ENCODE peak calls at places on chromosome 1, in nine cellular contexts. Q, T, X, U, G, R, D, K and H are unnamed samples.

GRCh38 chr1:93817819-93818569 is 61.0 kb downstream of the DNTTIP2 start:
- DNase-seq in Q (peak), T (no peak), X (no peak), U (no peak), G (no peak), R (peak), D (peak), K (no peak), H (no peak)

GRCh38 chr1:232950919-232951579 is 638 bp downstream of the NTPCR start:
- DNase-seq in Q (no peak), T (no peak), X (peak), U (peak), G (no peak), R (peak), D (peak), K (peak), H (no peak)

GRCh38 chr1:35369922-35370671 is 101.6 kb downstream of the ZMYM4 start:
- DNase-seq in Q (peak), T (peak), X (no peak), U (peak), G (no peak), R (peak), D (no peak), K (peak), H (peak)

GRCh38 chr1:7341145-7341900 is 429.8 kb upstream of the VAMP3 start:
- DNase-seq in Q (no peak), T (no peak), X (no peak), U (peak), G (no peak), R (no peak), D (no peak), K (peak), H (no peak)

GRCh38 chr1:234924450-234925355 is 203.9 kb downstream of the TOMM20 start:
- DNase-seq in Q (peak), T (no peak), X (no peak), U (no peak), G (no peak), R (peak), D (no peak), K (no peak), H (no peak)

GRCh38 chr1:162538815-162539431 is 22.6 kb upstream of the UAP1 start:
- DNase-seq in Q (no peak), T (no peak), X (no peak), U (no peak), G (no peak), R (no peak), D (no peak), K (peak), H (peak)

GRCh38 chr1:180670681-180671080 is 38.9 kb downstream of the XPR1 start:
- DNase-seq in Q (no peak), T (no peak), X (no peak), U (no peak), G (no peak), R (no peak), D (no peak), K (no peak), H (no peak)

GRCh38 chr1:63868220-63868897 is 94.5 kb downstream of the ROR1 start:
- DNase-seq in Q (no peak), T (no peak), X (no peak), U (no peak), G (no peak), R (no peak), D (no peak), K (peak), H (no peak)

GRCh38 chr1:18597159-18598042 is 33.2 kb upstream of the PAX7 start:
- DNase-seq in Q (peak), T (peak), X (peak), U (peak), G (no peak), R (peak), D (peak), K (no peak), H (no peak)

GRCh38 chr1:87334351-87335174 is 5.9 kb downstream of the LMO4 start:
- DNase-seq in Q (no peak), T (no peak), X (peak), U (peak), G (no peak), R (peak), D (no peak), K (peak), H (no peak)

GRCh38 chr1:176857632-176858031 is 306.9 kb downstream of the ASTN1 start:
- DNase-seq in Q (no peak), T (no peak), X (no peak), U (no peak), G (no peak), R (no peak), D (no peak), K (no peak), H (no peak)

GRCh38 chr1:45488978-45489377 is 2.0 kb downstream of the TESK2 start:
- DNase-seq in Q (no peak), T (no peak), X (no peak), U (no peak), G (no peak), R (no peak), D (no peak), K (no peak), H (no peak)

GRCh38 chr1:109649380-109649987 is 6.4 kb upstream of the GSTM4 start:
- DNase-seq in Q (no peak), T (no peak), X (no peak), U (no peak), G (no peak), R (no peak), D (no peak), K (peak), H (no peak)
- TF ChIP-seq CTCF in Q (no peak), T (no peak), X (peak), U (no peak), G (no peak), R (peak), D (no peak), K (peak), H (peak)

GRCh38 chr1:156845055-156845952 is 13.6 kb downstream of the INSRR start:
- DNase-seq in Q (no peak), T (no peak), X (peak), U (no peak), G (no peak), R (no peak), D (peak), K (no peak), H (no peak)

GRCh38 chr1:156848461-156849150 is 10.3 kb downstream of the INSRR start:
- DNase-seq in Q (peak), T (no peak), X (peak), U (peak), G (no peak), R (peak), D (peak), K (peak), H (no peak)

GRCh38 chr1:156845953-156846545 is 12.9 kb downstream of the INSRR start:
- DNase-seq in Q (no peak), T (no peak), X (no peak), U (no peak), G (no peak), R (no peak), D (no peak), K (no peak), H (no peak)

GRCh38 chr1:156847591-156848460 is 11.1 kb downstream of the INSRR start:
- DNase-seq in Q (no peak), T (no peak), X (no peak), U (no peak), G (no peak), R (no peak), D (no peak), K (no peak), H (no peak)

GRCh38 chr1:156846643-156847042 is 12.3 kb downstream of the INSRR start:
- DNase-seq in Q (no peak), T (no peak), X (no peak), U (no peak), G (no peak), R (no peak), D (no peak), K (no peak), H (no peak)
- H3K27ac ChIP-seq in Q (no peak), T (no peak), X (no peak), U (no peak), G (no peak), R (no peak), D (no peak), K (no peak), H (no peak)

GRCh38 chr1:215079456-215079855 is 3.1 kb upstream of the KCNK2 start:
- DNase-seq in Q (no peak), T (no peak), X (no peak), U (no peak), G (no peak), R (no peak), D (no peak), K (no peak), H (no peak)

GRCh38 chr1:215083408-215083961 is 948 bp downstream of the KCNK2 start:
- DNase-seq in Q (no peak), T (no peak), X (peak), U (no peak), G (no peak), R (peak), D (no peak), K (peak), H (no peak)

GRCh38 chr1:215087603-215088002 is 5.1 kb downstream of the KCNK2 start:
- DNase-seq in Q (no peak), T (no peak), X (no peak), U (no peak), G (no peak), R (no peak), D (no peak), K (no peak), H (no peak)

GRCh38 chr1:215081566-215082531 is 688 bp upstream of the KCNK2 start:
- DNase-seq in Q (no peak), T (no peak), X (no peak), U (no peak), G (no peak), R (no peak), D (no peak), K (no peak), H (no peak)

DNA sequence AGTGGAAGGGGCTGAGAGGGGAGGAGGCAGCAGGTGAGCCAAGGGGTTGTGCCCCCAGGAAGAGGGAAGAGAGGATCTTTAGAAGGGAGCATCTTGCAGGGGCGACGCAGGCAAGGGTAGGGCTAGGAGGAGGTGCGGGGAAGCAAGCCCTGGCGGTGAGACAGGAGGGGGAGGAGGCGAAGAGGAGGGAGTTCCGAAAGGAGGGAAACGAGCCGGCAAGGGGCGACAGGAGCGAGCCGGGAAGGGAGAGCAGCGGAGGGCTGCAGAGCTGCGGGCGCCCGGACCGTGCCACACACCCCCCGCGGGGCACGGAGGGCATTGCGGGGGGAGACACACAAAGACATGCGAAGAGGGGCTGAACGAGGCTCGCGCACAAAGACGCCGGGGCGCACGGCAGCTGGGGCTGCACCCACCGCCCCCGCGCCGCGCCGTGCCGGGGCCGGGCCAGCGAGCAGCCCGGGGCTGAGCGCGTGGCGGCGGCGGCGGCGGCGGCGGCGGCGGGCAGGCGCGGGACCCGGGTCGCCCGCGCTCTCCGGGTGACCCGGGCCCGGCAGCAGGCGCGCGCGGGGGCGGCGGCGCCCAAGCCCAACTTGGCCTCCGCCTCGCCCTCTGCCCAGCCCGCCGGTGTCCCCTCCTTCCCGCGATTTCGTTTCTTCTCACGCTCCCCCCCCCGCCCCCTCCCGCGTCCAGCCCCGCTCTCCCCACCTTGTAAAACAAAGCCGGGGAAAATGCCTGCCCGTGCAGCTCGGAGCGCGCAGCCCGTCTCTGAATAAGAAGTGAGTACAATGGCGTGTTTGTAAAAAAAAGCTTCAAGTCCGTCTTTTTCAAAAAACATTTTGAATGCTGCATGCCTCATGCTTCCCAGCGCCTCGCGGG is at the start of gene KCNK2:
- DNase-seq in Q (no peak), T (no peak), X (peak), U (no peak), G (no peak), R (peak), D (no peak), K (peak), H (no peak)
- H3K4me3 ChIP-seq in Q (no peak), T (peak), X (peak), U (peak), G (peak), R (no peak), D (no peak), K (peak), H (peak)

DNA sequence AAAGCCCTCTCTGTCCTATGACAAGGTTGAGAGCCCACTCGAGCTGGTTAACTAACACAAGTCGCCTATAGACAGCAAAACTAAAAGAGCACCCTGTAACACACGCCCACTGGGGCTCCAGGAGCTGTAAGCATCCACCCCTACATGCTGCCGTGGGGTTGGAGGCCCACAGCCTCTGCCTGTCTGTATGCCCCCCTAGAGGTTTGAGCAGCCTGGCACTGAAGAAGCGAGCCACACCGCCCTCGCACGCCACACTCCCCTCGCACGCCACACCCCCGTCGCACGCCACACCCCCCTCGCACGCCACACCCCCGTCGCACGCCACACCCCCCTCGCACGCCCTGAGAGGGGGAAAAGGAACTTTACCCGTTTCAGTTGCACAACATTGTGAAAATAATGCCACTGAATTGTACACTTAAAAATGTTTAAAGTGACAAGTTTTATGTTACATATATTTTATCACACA is 13.2 kb upstream of the HMGCL start:
- DNase-seq in Q (peak), T (peak), X (peak), U (peak), G (peak), R (peak), D (peak), K (peak), H (no peak)
- TF ChIP-seq CTCF in Q (no peak), T (no peak), X (no peak), U (no peak), G (no peak), R (no peak), D (no peak), K (no peak), H (no peak)

DNA sequence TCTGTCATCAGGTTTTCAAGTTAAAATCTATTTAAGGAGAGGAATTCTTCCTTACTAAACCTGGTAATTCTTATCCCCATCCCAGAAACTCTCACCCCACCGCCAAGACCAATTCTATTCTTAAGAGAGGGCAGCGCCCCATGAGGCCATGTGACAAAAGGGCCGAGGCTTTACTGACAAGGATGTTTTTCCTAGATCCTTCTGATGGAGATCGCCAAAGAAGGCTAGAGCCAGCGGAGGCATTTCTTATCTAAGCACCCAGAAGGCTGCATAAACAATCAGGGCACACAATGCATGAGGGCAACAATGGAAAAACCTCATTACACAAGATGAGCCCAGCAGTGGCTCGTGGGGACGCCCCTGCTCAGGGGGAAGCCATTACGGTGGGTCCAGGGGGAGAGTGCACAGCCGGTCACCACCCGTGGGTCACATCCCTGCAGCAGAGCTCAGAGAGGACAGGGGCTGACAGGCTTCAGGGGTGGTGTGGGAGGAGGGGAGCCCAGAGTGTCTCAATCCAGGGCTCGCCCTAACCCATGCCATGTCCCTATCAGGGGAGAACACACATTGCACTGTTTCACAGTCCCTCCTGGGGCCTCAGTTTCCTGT is 88.7 kb downstream of the ITPKB start:
- DNase-seq in Q (no peak), T (no peak), X (no peak), U (no peak), G (no peak), R (no peak), D (no peak), K (no peak), H (no peak)
- H3K27ac ChIP-seq in Q (no peak), T (peak), X (peak), U (no peak), G (no peak), R (no peak), D (peak), K (no peak), H (peak)

GRCh38 chr1:56576880-56577858 is 2.2 kb downstream of the PLPP3 start:
- DNase-seq in Q (peak), T (peak), X (peak), U (no peak), G (no peak), R (no peak), D (no peak), K (no peak), H (no peak)
- H3K4me3 ChIP-seq in Q (peak), T (peak), X (peak), U (peak), G (no peak), R (peak), D (no peak), K (peak), H (peak)

GRCh38 chr1:8880068-8880676 is 1.7 kb upstream of the ENO1 start:
- DNase-seq in Q (peak), T (peak), X (no peak), U (peak), G (no peak), R (peak), D (no peak), K (peak), H (peak)

GRCh38 chr1:8878448-8879347 is at the start of gene ENO1:
- DNase-seq in Q (peak), T (peak), X (peak), U (peak), G (peak), R (peak), D (peak), K (peak), H (peak)

GRCh38 chr1:8883510-8883909 is 5.0 kb upstream of the ENO1 start:
- DNase-seq in Q (no peak), T (no peak), X (no peak), U (no peak), G (no peak), R (no peak), D (no peak), K (no peak), H (no peak)

GRCh38 chr1:8876099-8876496 is 2.4 kb downstream of the ENO1 start:
- DNase-seq in Q (no peak), T (no peak), X (no peak), U (no peak), G (no peak), R (no peak), D (no peak), K (no peak), H (no peak)

DNA sequence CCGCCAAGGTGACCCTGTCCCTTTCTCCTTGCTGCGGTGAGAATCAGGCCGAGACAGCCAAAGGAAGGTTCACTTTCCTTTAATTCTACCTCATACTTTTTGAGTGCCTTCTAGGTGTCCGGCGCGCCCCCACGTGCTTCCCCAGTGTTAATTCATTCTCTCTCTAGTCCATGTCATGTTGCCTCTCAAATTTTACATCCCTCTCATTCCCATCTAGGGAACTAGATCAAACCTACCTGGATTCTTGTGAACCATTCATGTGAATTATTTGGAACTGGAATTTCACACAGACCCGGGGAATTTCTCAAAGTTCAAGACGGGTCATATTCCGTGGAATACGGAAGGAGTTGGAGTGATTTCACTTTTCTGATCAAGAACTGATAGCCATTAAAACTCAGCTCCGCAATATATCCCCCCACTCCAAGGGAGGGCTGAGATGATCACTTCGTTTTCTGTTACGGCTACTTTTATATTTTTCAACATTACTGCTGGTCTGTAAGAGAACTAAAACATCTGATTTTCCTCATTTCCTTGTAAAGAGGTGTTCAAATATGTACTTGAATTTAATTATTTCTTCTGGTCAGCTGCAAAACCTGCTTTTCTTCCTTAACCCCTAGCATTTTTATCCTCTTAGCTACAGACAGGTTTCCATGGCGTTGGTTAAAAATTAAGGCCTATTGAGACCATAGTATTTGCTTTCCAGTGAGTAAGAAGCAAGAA is 1.0 kb upstream of the ENO1 start:
- DNase-seq in Q (no peak), T (peak), X (no peak), U (no peak), G (no peak), R (no peak), D (peak), K (no peak), H (no peak)
- TF ChIP-seq CTCF in Q (no peak), T (no peak), X (peak), U (no peak), G (no peak), R (no peak), D (peak), K (no peak), H (peak)

GRCh38 chr1:111571987-111572386 is 47.6 kb upstream of the RAP1A start:
- DNase-seq in Q (no peak), T (no peak), X (no peak), U (no peak), G (no peak), R (peak), D (no peak), K (peak), H (peak)

GRCh38 chr1:111570781-111571181 is 48.8 kb upstream of the RAP1A start:
- DNase-seq in Q (peak), T (no peak), X (no peak), U (peak), G (no peak), R (peak), D (peak), K (no peak), H (no peak)

GRCh38 chr1:111571239-111571638 is 48.4 kb upstream of the RAP1A start:
- DNase-seq in Q (no peak), T (no peak), X (no peak), U (no peak), G (no peak), R (no peak), D (no peak), K (no peak), H (no peak)

GRCh38 chr1:111568160-111568559 is 51.4 kb upstream of the RAP1A start:
- DNase-seq in Q (no peak), T (no peak), X (no peak), U (no peak), G (no peak), R (no peak), D (no peak), K (no peak), H (no peak)

GRCh38 chr1:111569913-111570312 is 49.7 kb upstream of the RAP1A start:
- DNase-seq in Q (no peak), T (no peak), X (no peak), U (no peak), G (no peak), R (no peak), D (no peak), K (no peak), H (no peak)
- H3K27ac ChIP-seq in Q (no peak), T (no peak), X (no peak), U (no peak), G (no peak), R (no peak), D (no peak), K (no peak), H (no peak)

GRCh38 chr1:178999061-178999460 is 26.6 kb upstream of the FAM20B start:
- DNase-seq in Q (no peak), T (no peak), X (no peak), U (no peak), G (no peak), R (no peak), D (no peak), K (no peak), H (no peak)

GRCh38 chr1:179001451-179001850 is 24.2 kb upstream of the FAM20B start:
- DNase-seq in Q (no peak), T (no peak), X (no peak), U (no peak), G (no peak), R (no peak), D (no peak), K (no peak), H (no peak)

GRCh38 chr1:178998295-178998694 is 27.4 kb upstream of the FAM20B start:
- DNase-seq in Q (no peak), T (no peak), X (no peak), U (no peak), G (no peak), R (no peak), D (no peak), K (no peak), H (no peak)

GRCh38 chr1:179003474-179004066 is 22.1 kb upstream of the FAM20B start:
- DNase-seq in Q (no peak), T (no peak), X (no peak), U (no peak), G (no peak), R (no peak), D (no peak), K (no peak), H (no peak)

GRCh38 chr1:179002552-179003345 is 22.9 kb upstream of the FAM20B start:
- DNase-seq in Q (peak), T (peak), X (peak), U (peak), G (no peak), R (peak), D (peak), K (peak), H (peak)
- H3K4me3 ChIP-seq in Q (no peak), T (peak), X (no peak), U (no peak), G (no peak), R (no peak), D (no peak), K (no peak), H (no peak)